ENCODE peak calls at places on chromosomes 12 and 14, in five cellular contexts. W is CD4-positive, alpha-beta T cell; F is HCT116; V is AG04450; D is endothelial cell of umbilical vein. S is an unnamed sample. For H3K9me3, the result is how much of the 10 kb centered on the place peaks cover.

GRCh38 chr12:43835264-43835655 is 621 bp upstream of the TMEM117 start:
- DNase-seq in W (peak), F (no peak), V (no peak), D (no peak), S (no peak)

GRCh38 chr12:66861157-66861750 is 182.4 kb upstream of the GRIP1 start:
- DNase-seq in W (peak), F (peak), V (peak), D (peak), S (peak)

GRCh38 chr12:94504386-94504785 is 44.7 kb upstream of the CEP83 start:
- DNase-seq in W (no peak), F (no peak), V (no peak), D (no peak), S (no peak)

GRCh38 chr14:57875296-57875695 is 9.4 kb upstream of the SLC35F4 start:
- DNase-seq in W (no peak), F (no peak), V (no peak), D (no peak), S (no peak)

GRCh38 chr12:51372021-51372420 is 19.2 kb downstream of the GALNT6 start:
- DNase-seq in W (no peak), F (no peak), V (no peak), D (no peak), S (no peak)

GRCh38 chr12:109267361-109267760 is 41.7 kb downstream of the FOXN4 start:
- DNase-seq in W (no peak), F (no peak), V (no peak), D (no peak), S (no peak)

GRCh38 chr12:76236640-76237039 is 111.6 kb downstream of the BBS10 start:
- DNase-seq in W (no peak), F (peak), V (no peak), D (peak), S (no peak)

GRCh38 chr12:108856428-108857157 is 790 bp downstream of the SSH1 start:
- DNase-seq in W (peak), F (no peak), V (no peak), D (peak), S (peak)

GRCh38 chr12:91551927-91552326 is 369.3 kb upstream of the DCN start:
- DNase-seq in W (no peak), F (no peak), V (no peak), D (no peak), S (no peak)

GRCh38 chr12:27969901-27970390 is 2.6 kb downstream of the PTHLH start:
- DNase-seq in W (peak), F (peak), V (no peak), D (peak), S (peak)

GRCh38 chr14:68703093-68703492 is 89.8 kb downstream of the ZFP36L1 start:
- DNase-seq in W (no peak), F (no peak), V (no peak), D (peak), S (no peak)

GRCh38 chr12:46825526-46826414 is at the start of gene SLC38A4:
- DNase-seq in W (no peak), F (no peak), V (no peak), D (peak), S (no peak)

GRCh38 chr12:69553626-69554248 is 31.5 kb upstream of the CCT2 start:
- DNase-seq in W (no peak), F (no peak), V (no peak), D (peak), S (no peak)

GRCh38 chr14:96581902-96582640 is 79.9 kb downstream of the PAPOLA start:
- DNase-seq in W (no peak), F (no peak), V (no peak), D (no peak), S (no peak)

GRCh38 chr12:42326466-42327226 is 679 bp downstream of the PPHLN1 start:
- DNase-seq in W (no peak), F (no peak), V (no peak), D (peak), S (no peak)

GRCh38 chr14:61472801-61473376 is 151.5 kb downstream of the PRKCH start:
- DNase-seq in W (peak), F (no peak), V (no peak), D (peak), S (peak)

GRCh38 chr12:57549909-57550627 is at the start of gene KIF5A:
- DNase-seq in W (peak), F (no peak), V (no peak), D (no peak), S (peak)

GRCh38 chr14:33229269-33229924 is 290.7 kb downstream of the NPAS3 start:
- DNase-seq in W (no peak), F (no peak), V (no peak), D (no peak), S (no peak)

GRCh38 chr12:117882603-117883184 is 86.1 kb downstream of the KSR2 start:
- DNase-seq in W (no peak), F (no peak), V (no peak), D (no peak), S (no peak)
- H3K9me3 ChIP-seq in W (under half), F (under half), V (under half), D (under half), S (under half)

DNA sequence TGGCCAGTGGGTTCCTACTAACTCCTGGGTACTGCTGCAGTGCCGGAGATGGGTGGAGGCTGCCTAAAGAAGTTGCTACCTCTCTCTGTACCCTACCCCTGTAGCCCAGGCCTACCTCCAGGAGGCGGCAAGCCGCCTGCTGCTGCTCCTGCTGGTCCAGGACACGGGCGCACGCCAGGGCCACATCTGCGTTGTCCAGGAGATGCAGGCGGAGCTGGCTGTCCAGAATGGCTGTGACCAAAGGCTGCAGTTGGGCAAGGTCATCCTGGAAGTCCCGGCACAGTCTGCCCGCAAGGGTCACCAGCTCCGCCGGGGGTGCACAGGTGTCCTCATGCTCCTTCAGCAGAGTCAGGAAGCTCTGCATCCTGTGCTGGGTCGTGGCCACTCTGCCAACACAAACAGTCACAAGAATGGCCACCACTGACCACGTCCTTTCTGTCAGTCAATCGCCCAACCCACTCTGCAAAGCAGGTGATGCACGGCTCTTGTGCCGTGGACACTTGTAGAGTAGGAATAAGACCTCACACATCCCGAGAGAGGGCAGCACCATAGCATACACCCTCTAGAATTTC is 1.6 kb downstream of the ANHX start:
- DNase-seq in W (no peak), F (no peak), V (no peak), D (no peak), S (no peak)
- H3K9me3 ChIP-seq in W (under half), F (under half), V (half or more), D (under half), S (under half)

GRCh38 chr12:99975321-99975720 is 9.4 kb downstream of the ANKS1B start:
- DNase-seq in W (no peak), F (no peak), V (no peak), D (no peak), S (no peak)
- H3K9me3 ChIP-seq in W (under half), F (under half), V (under half), D (under half), S (under half)

GRCh38 chr14:92240658-92241057 is 82.3 kb upstream of the SLC24A4 start:
- DNase-seq in W (no peak), F (no peak), V (no peak), D (no peak), S (no peak)

GRCh38 chr14:92244805-92245204 is 78.2 kb upstream of the SLC24A4 start:
- DNase-seq in W (no peak), F (no peak), V (no peak), D (no peak), S (no peak)

GRCh38 chr14:92247347-92247746 is 75.6 kb upstream of the SLC24A4 start:
- DNase-seq in W (no peak), F (no peak), V (no peak), D (no peak), S (no peak)

GRCh38 chr14:92247937-92248336 is 75.0 kb upstream of the SLC24A4 start:
- DNase-seq in W (no peak), F (no peak), V (no peak), D (no peak), S (no peak)

DNA sequence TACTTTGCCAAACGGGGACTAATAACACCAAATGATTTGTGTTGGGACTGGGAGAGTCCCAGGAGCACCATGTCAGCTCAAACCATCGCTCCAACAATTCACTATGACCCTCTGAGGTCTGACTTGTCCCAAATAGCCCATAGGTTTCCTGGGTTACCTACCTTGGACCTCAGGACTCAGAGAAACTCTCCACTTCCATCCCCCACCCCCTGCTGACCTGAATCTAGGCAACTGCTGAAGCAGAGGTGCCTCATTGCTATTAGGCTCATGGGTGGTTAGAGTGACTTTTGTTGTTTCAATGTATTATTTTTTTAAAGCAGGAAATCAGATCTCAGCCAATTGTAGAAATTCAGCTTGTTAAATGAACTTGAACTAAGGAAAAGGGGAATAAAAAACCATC is 81.0 kb upstream of the SLC24A4 start:
- DNase-seq in W (no peak), F (no peak), V (no peak), D (no peak), S (no peak)
- H3K9me3 ChIP-seq in W (under half), F (under half), V (under half), D (under half), S (under half)